ENCODE peak calls at places on chromosomes 5 and 9, in nine cellular contexts. One of them, this sample, is unnamed.

GRCh38 chr9:123225995-123226394 is 42.4 kb downstream of the STRBP start:
- DNase-seq in fibroblast of mammary gland: peak
- DNase-seq in fibroblast of lung: peak
- DNase-seq in neuronal stem cell: no peak
- DNase-seq in lung: no peak
- DNase-seq in IMR-90: peak
- DNase-seq in choroid plexus epithelial cell: peak
- DNase-seq in cardiac muscle cell: no peak
- DNase-seq in AG09309: no peak
- DNase-seq in this sample: peak

GRCh38 chr5:160353379-160353778 is 17.0 kb downstream of the C1QTNF2 start:
- DNase-seq in cardiac muscle cell: no peak
- DNase-seq in AG09309: no peak
- DNase-seq in choroid plexus epithelial cell: peak
- DNase-seq in fibroblast of mammary gland: no peak
- DNase-seq in neuronal stem cell: no peak
- DNase-seq in fibroblast of lung: no peak
- DNase-seq in IMR-90: no peak
- DNase-seq in lung: no peak
- DNase-seq in this sample: no peak

GRCh38 chr5:84729326-84729725 is 344.6 kb upstream of the EDIL3 start:
- DNase-seq in choroid plexus epithelial cell: peak
- DNase-seq in lung: no peak
- DNase-seq in AG09309: no peak
- DNase-seq in neuronal stem cell: no peak
- DNase-seq in cardiac muscle cell: peak
- DNase-seq in fibroblast of lung: peak
- DNase-seq in fibroblast of mammary gland: peak
- DNase-seq in IMR-90: peak
- DNase-seq in this sample: no peak

GRCh38 chr5:57383093-57383861 is 99.3 kb downstream of the ACTBL2 start:
- DNase-seq in neuronal stem cell: no peak
- DNase-seq in choroid plexus epithelial cell: peak
- DNase-seq in AG09309: peak
- DNase-seq in IMR-90: peak
- DNase-seq in fibroblast of mammary gland: peak
- DNase-seq in fibroblast of lung: peak
- DNase-seq in cardiac muscle cell: no peak
- DNase-seq in lung: no peak
- DNase-seq in this sample: peak

GRCh38 chr5:112419050-112419595 is at the start of gene EPB41L4A:
- DNase-seq in AG09309: no peak
- DNase-seq in choroid plexus epithelial cell: no peak
- DNase-seq in fibroblast of mammary gland: no peak
- DNase-seq in neuronal stem cell: peak
- DNase-seq in lung: no peak
- DNase-seq in cardiac muscle cell: peak
- DNase-seq in fibroblast of lung: peak
- DNase-seq in IMR-90: no peak
- DNase-seq in this sample: peak

GRCh38 chr5:176798949-176799348 is 11.4 kb upstream of the UNC5A start:
- DNase-seq in IMR-90: no peak
- DNase-seq in fibroblast of mammary gland: no peak
- DNase-seq in fibroblast of lung: no peak
- DNase-seq in AG09309: no peak
- DNase-seq in lung: no peak
- DNase-seq in cardiac muscle cell: no peak
- DNase-seq in choroid plexus epithelial cell: no peak
- DNase-seq in neuronal stem cell: no peak
- DNase-seq in this sample: no peak

GRCh38 chr9:31683126-31683525 is 701.3 kb upstream of the ACO1 start:
- DNase-seq in fibroblast of lung: peak
- DNase-seq in IMR-90: no peak
- DNase-seq in choroid plexus epithelial cell: peak
- DNase-seq in fibroblast of mammary gland: no peak
- DNase-seq in AG09309: no peak
- DNase-seq in cardiac muscle cell: no peak
- DNase-seq in lung: no peak
- DNase-seq in neuronal stem cell: no peak
- DNase-seq in this sample: peak

GRCh38 chr5:69158039-69158438 is 8.9 kb upstream of the CCNB1 start:
- DNase-seq in fibroblast of lung: no peak
- DNase-seq in cardiac muscle cell: no peak
- DNase-seq in choroid plexus epithelial cell: no peak
- DNase-seq in fibroblast of mammary gland: no peak
- DNase-seq in lung: no peak
- DNase-seq in IMR-90: no peak
- DNase-seq in neuronal stem cell: no peak
- DNase-seq in AG09309: no peak
- DNase-seq in this sample: no peak

GRCh38 chr9:82555408-82555807 is 507.5 kb downstream of the RASEF start:
- DNase-seq in choroid plexus epithelial cell: no peak
- DNase-seq in neuronal stem cell: no peak
- DNase-seq in IMR-90: no peak
- DNase-seq in fibroblast of lung: peak
- DNase-seq in fibroblast of mammary gland: no peak
- DNase-seq in lung: no peak
- DNase-seq in cardiac muscle cell: no peak
- DNase-seq in AG09309: no peak
- DNase-seq in this sample: no peak

GRCh38 chr5:108739376-108739775 is 8.3 kb upstream of the FER start:
- DNase-seq in fibroblast of lung: no peak
- DNase-seq in neuronal stem cell: no peak
- DNase-seq in IMR-90: no peak
- DNase-seq in fibroblast of mammary gland: no peak
- DNase-seq in lung: no peak
- DNase-seq in cardiac muscle cell: no peak
- DNase-seq in choroid plexus epithelial cell: no peak
- DNase-seq in AG09309: no peak
- DNase-seq in this sample: no peak

GRCh38 chr9:112145886-112146285 is 29.2 kb downstream of the SUSD1 start:
- DNase-seq in neuronal stem cell: no peak
- DNase-seq in fibroblast of mammary gland: no peak
- DNase-seq in lung: no peak
- DNase-seq in AG09309: no peak
- DNase-seq in fibroblast of lung: peak
- DNase-seq in choroid plexus epithelial cell: no peak
- DNase-seq in IMR-90: peak
- DNase-seq in cardiac muscle cell: no peak
- DNase-seq in this sample: no peak

GRCh38 chr9:13033959-13034695 is 245.4 kb downstream of the MPDZ start:
- DNase-seq in choroid plexus epithelial cell: peak
- DNase-seq in neuronal stem cell: peak
- DNase-seq in fibroblast of mammary gland: peak
- DNase-seq in cardiac muscle cell: peak
- DNase-seq in lung: peak
- DNase-seq in IMR-90: peak
- DNase-seq in fibroblast of lung: peak
- DNase-seq in AG09309: no peak
- DNase-seq in this sample: peak

GRCh38 chr9:126395439-126396212 is 69.0 kb downstream of the MVB12B start:
- DNase-seq in AG09309: no peak
- DNase-seq in fibroblast of lung: peak
- DNase-seq in lung: no peak
- DNase-seq in IMR-90: peak
- DNase-seq in choroid plexus epithelial cell: peak
- DNase-seq in cardiac muscle cell: no peak
- DNase-seq in neuronal stem cell: no peak
- DNase-seq in fibroblast of mammary gland: peak
- DNase-seq in this sample: peak

GRCh38 chr9:133103183-133103986 is 17.7 kb downstream of the RALGDS start:
- DNase-seq in IMR-90: peak
- DNase-seq in AG09309: no peak
- DNase-seq in lung: peak
- DNase-seq in fibroblast of lung: peak
- DNase-seq in cardiac muscle cell: peak
- DNase-seq in neuronal stem cell: peak
- DNase-seq in fibroblast of mammary gland: peak
- DNase-seq in choroid plexus epithelial cell: peak
- DNase-seq in this sample: peak

GRCh38 chr5:83378624-83379259 is 92.8 kb upstream of the VCAN start:
- DNase-seq in fibroblast of lung: no peak
- DNase-seq in IMR-90: no peak
- DNase-seq in neuronal stem cell: no peak
- DNase-seq in cardiac muscle cell: no peak
- DNase-seq in fibroblast of mammary gland: no peak
- DNase-seq in choroid plexus epithelial cell: no peak
- DNase-seq in lung: no peak
- DNase-seq in AG09309: no peak
- DNase-seq in this sample: no peak

GRCh38 chr5:56900858-56901578 is 8.4 kb upstream of the SETD9 start:
- DNase-seq in AG09309: no peak
- DNase-seq in IMR-90: peak
- DNase-seq in neuronal stem cell: peak
- DNase-seq in lung: no peak
- DNase-seq in cardiac muscle cell: peak
- DNase-seq in choroid plexus epithelial cell: peak
- DNase-seq in fibroblast of lung: peak
- DNase-seq in fibroblast of mammary gland: peak
- DNase-seq in this sample: peak

GRCh38 chr5:179549973-179550510 is 312 bp upstream of the RUFY1 start:
- DNase-seq in IMR-90: no peak
- DNase-seq in AG09309: no peak
- DNase-seq in neuronal stem cell: peak
- DNase-seq in fibroblast of lung: peak
- DNase-seq in choroid plexus epithelial cell: peak
- DNase-seq in cardiac muscle cell: no peak
- DNase-seq in lung: no peak
- DNase-seq in fibroblast of mammary gland: peak
- DNase-seq in this sample: peak

DNA sequence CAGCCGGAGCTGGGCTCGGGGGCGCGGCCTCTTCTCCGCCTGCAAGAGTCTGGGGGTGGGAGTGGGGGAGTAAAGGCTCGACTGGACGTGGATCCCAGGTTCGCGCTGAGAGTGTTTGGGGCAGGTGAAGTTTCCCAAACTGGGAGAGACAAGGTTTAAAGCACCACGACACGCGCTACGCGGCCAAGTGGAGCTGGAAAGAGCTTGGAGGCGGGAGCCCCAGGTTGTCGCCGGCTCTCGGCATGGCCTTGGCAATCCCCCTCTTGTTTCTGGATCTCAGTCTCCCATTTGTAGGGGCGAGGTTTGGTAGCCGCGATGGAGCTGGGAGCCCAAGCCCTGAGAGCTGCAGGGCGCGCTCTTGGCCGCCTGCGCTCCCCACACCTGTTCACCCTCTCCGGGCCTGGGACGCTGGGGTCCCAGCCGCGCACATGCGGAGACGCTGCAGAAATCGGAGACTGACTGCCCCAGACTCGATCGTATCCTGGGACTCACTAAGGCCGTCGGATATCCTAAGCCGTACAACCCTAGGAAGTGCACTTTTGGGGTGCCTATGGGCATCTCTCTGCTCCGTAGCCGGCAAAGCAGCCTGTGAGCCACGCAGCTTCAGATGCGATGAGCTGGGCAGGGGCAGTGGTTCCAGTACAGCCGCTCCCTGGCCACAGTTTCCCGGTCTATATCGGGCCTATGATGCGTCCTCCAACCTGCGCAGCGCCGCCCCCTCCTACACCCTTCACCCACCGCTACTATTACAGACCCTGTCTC is 937 bp downstream of the TMOD1 start:
- DNase-seq in choroid plexus epithelial cell: no peak
- DNase-seq in cardiac muscle cell: peak
- DNase-seq in neuronal stem cell: peak
- DNase-seq in fibroblast of lung: no peak
- DNase-seq in lung: peak
- DNase-seq in fibroblast of mammary gland: no peak
- DNase-seq in AG09309: no peak
- DNase-seq in IMR-90: no peak
- DNase-seq in this sample: peak
- H3K4me3 ChIP-seq in choroid plexus epithelial cell: no peak
- H3K4me3 ChIP-seq in cardiac muscle cell: peak
- H3K4me3 ChIP-seq in neuronal stem cell: peak
- H3K4me3 ChIP-seq in fibroblast of lung: peak
- H3K4me3 ChIP-seq in lung: peak
- H3K4me3 ChIP-seq in fibroblast of mammary gland: no peak
- H3K4me3 ChIP-seq in AG09309: no peak
- H3K4me3 ChIP-seq in IMR-90: peak
- H3K4me3 ChIP-seq in this sample: peak

GRCh38 chr5:103298557-103298956 is 40.0 kb downstream of the MACIR start:
- DNase-seq in lung: no peak
- DNase-seq in cardiac muscle cell: no peak
- DNase-seq in AG09309: no peak
- DNase-seq in IMR-90: no peak
- DNase-seq in fibroblast of mammary gland: no peak
- DNase-seq in neuronal stem cell: no peak
- DNase-seq in fibroblast of lung: no peak
- DNase-seq in choroid plexus epithelial cell: no peak
- DNase-seq in this sample: no peak
- H3K4me3 ChIP-seq in lung: no peak
- H3K4me3 ChIP-seq in cardiac muscle cell: no peak
- H3K4me3 ChIP-seq in AG09309: no peak
- H3K4me3 ChIP-seq in IMR-90: no peak
- H3K4me3 ChIP-seq in fibroblast of mammary gland: no peak
- H3K4me3 ChIP-seq in neuronal stem cell: no peak
- H3K4me3 ChIP-seq in fibroblast of lung: no peak
- H3K4me3 ChIP-seq in choroid plexus epithelial cell: no peak
- H3K4me3 ChIP-seq in this sample: no peak

GRCh38 chr5:1723957-1724821 is 75.4 kb downstream of the MRPL36 start:
- DNase-seq in neuronal stem cell: no peak
- DNase-seq in choroid plexus epithelial cell: no peak
- DNase-seq in fibroblast of mammary gland: no peak
- DNase-seq in IMR-90: no peak
- DNase-seq in AG09309: no peak
- DNase-seq in fibroblast of lung: no peak
- DNase-seq in lung: no peak
- DNase-seq in cardiac muscle cell: no peak
- DNase-seq in this sample: no peak
- H3K4me3 ChIP-seq in neuronal stem cell: no peak
- H3K4me3 ChIP-seq in choroid plexus epithelial cell: no peak
- H3K4me3 ChIP-seq in fibroblast of mammary gland: no peak
- H3K4me3 ChIP-seq in IMR-90: no peak
- H3K4me3 ChIP-seq in AG09309: no peak
- H3K4me3 ChIP-seq in fibroblast of lung: no peak
- H3K4me3 ChIP-seq in lung: no peak
- H3K4me3 ChIP-seq in cardiac muscle cell: no peak
- H3K4me3 ChIP-seq in this sample: no peak

DNA sequence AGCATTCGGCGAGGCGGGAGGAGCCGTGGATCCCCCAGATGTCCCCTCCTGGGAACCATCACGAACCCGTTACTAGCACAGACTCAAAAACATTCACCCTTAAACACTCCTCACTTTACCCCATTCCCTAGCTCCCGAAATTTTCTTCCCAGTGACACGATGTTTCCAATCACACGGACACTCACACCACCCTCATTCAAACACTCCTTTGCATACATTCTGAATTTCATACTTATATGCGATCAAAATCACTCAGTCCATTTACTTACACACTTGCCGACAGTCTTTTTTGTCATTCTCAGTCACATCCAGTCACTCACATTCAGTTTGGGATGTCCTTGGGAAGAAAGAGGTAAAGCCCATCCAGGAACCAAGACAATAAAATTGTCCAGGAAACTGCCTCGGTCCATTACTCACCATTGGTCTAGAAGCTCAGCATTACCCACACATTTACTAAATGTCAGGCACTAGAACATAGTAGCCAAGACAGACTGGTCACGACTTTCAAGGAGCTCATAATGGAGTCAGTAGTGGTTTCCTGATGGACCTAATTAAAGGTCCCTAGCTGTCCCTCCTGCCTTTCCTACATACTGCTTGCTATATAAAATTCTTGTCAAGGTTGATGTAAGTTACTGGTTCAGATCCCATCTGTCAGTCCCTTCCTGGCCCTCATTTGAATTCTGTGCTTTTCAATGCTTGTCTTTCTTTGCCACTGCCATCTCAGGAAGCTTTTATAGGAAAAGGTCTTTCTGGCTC is 574 bp downstream of the SLC35A4 start:
- DNase-seq in choroid plexus epithelial cell: peak
- DNase-seq in cardiac muscle cell: no peak
- DNase-seq in lung: no peak
- DNase-seq in fibroblast of mammary gland: peak
- DNase-seq in neuronal stem cell: no peak
- DNase-seq in IMR-90: peak
- DNase-seq in AG09309: no peak
- DNase-seq in fibroblast of lung: peak
- DNase-seq in this sample: no peak
- H3K4me3 ChIP-seq in choroid plexus epithelial cell: peak
- H3K4me3 ChIP-seq in cardiac muscle cell: peak
- H3K4me3 ChIP-seq in lung: peak
- H3K4me3 ChIP-seq in fibroblast of mammary gland: peak
- H3K4me3 ChIP-seq in neuronal stem cell: peak
- H3K4me3 ChIP-seq in IMR-90: peak
- H3K4me3 ChIP-seq in AG09309: peak
- H3K4me3 ChIP-seq in fibroblast of lung: peak
- H3K4me3 ChIP-seq in this sample: peak

This sample was measured in foreskin fibroblast.